ENCODE peak calls at places on chromosomes 4 and X, in four cellular contexts. V, L, E and C are unnamed samples.

GRCh38 chr4:88818650-88819470 is 121.2 kb upstream of the NAP1L5 start:
- DNase-seq in L (peak), V (no peak), E (peak), C (peak)

GRCh38 chrX:77731821-77732419 is 54.1 kb downstream of the ATRX start:
- DNase-seq in V (no peak), L (no peak), E (no peak), C (no peak)

GRCh38 chrX:39195156-39195555 is 393.9 kb downstream of the MID1IP1 start:
- DNase-seq in V (no peak), L (no peak), E (no peak), C (no peak)

GRCh38 chr4:98476891-98477290 is 181.5 kb downstream of the TSPAN5 start:
- DNase-seq in L (no peak), V (no peak), E (no peak), C (no peak)

GRCh38 chr4:130524057-130524456 is 1428.1 kb downstream of the C4orf33 start:
- DNase-seq in L (no peak), V (no peak), E (no peak), C (no peak)

GRCh38 chr4:19776021-19776459 is 475.7 kb upstream of the SLIT2 start:
- DNase-seq in V (peak), L (no peak), E (peak), C (no peak)

GRCh38 chr4:1574601-1575417 is 109.3 kb downstream of the FAM53A start:
- DNase-seq in E (no peak), V (no peak), L (no peak), C (no peak)

GRCh38 chr4:82792912-82793649 is 5.5 kb downstream of the SCD5 start:
- DNase-seq in E (peak), L (no peak), V (no peak), C (no peak)

GRCh38 chrX:22800806-22801205 is 199.0 kb upstream of the DDX53 start:
- DNase-seq in V (peak), E (peak), L (no peak), C (no peak)

GRCh38 chr4:19026281-19026680 is 1004.7 kb upstream of the LCORL start:
- DNase-seq in V (no peak), E (no peak), L (no peak), C (peak)

GRCh38 chr4:138269175-138269574 is 27.0 kb upstream of the SLC7A11 start:
- DNase-seq in L (no peak), E (peak), V (no peak), C (no peak)

GRCh38 chrX:1181131-1181530 is 31.3 kb downstream of the CRLF2 start:
- DNase-seq in E (no peak), V (no peak), L (no peak), C (no peak)

GRCh38 chrX:54043696-54044125 is 562 bp downstream of the PHF8 start:
- DNase-seq in E (no peak), V (peak), L (peak), C (no peak)

GRCh38 chrX:40099046-40099968 is 1.5 kb upstream of the BCOR start:
- DNase-seq in L (no peak), V (no peak), E (peak), C (peak)